ENCODE peak calls at places on chromosomes 7 and 10, in seven cellular contexts. V, J, T, D, Q, I and B are unnamed samples.
A peak's percentile ranks its signal among the peaks of the same experiment; 100 is the strongest.

GRCh38 chr7:21944616-21945373 is 904 bp downstream of the CDCA7L start:
- DNase-seq in V (peak; percentile 55), J (peak; percentile 74), T (peak; percentile 86), D (peak; percentile 85), Q (peak; percentile 14), I (no peak), B (peak; percentile 47)

GRCh38 chr10:111102381-111102973 is 25.6 kb downstream of the ADRA2A start:
- DNase-seq in V (no peak), J (peak; percentile 44), T (no peak), D (no peak), Q (peak; percentile 88), I (no peak), B (no peak)

GRCh38 chr10:69866688-69867461 is 65.2 kb downstream of the COL13A1 start:
- DNase-seq in V (no peak), J (peak; percentile 79), T (no peak), D (no peak), Q (no peak), I (no peak), B (no peak)

GRCh38 chr10:133438711-133439273 is 14.4 kb upstream of the SPRN start:
- DNase-seq in V (peak; percentile 14), J (peak; percentile 36), T (no peak), D (peak; percentile 12), Q (no peak), I (no peak), B (no peak)

GRCh38 chr10:16425449-16425848 is 11.4 kb upstream of the PTER start:
- DNase-seq in V (no peak), J (no peak), T (no peak), D (no peak), Q (no peak), I (no peak), B (no peak)

GRCh38 chr7:2956526-2957368 is 86.9 kb downstream of the CARD11 start:
- DNase-seq in V (no peak), J (peak; percentile 75), T (no peak), D (no peak), Q (no peak), I (no peak), B (no peak)

GRCh38 chr7:70266186-70266585 is 667.9 kb downstream of the AUTS2 start:
- DNase-seq in V (no peak), J (no peak), T (no peak), D (no peak), Q (no peak), I (no peak), B (no peak)

GRCh38 chr7:158645842-158646241 is 58.2 kb upstream of the PTPRN2 start:
- DNase-seq in V (no peak), J (no peak), T (no peak), D (no peak), Q (no peak), I (no peak), B (no peak)

GRCh38 chr10:117568226-117568625 is 25.7 kb downstream of the EMX2 start:
- DNase-seq in V (no peak), J (no peak), T (no peak), D (no peak), Q (no peak), I (no peak), B (no peak)

GRCh38 chr7:14973712-14974428 is 71.3 kb upstream of the DGKB start:
- DNase-seq in V (no peak), J (no peak), T (no peak), D (no peak), Q (no peak), I (no peak), B (no peak)

GRCh38 chr7:98077762-98078161 is 28.9 kb upstream of the LMTK2 start:
- DNase-seq in V (no peak), J (no peak), T (peak; percentile 1), D (no peak), Q (no peak), I (no peak), B (no peak)

GRCh38 chr10:28072573-28072972 is 73.7 kb upstream of the ODAD2 start:
- DNase-seq in V (no peak), J (no peak), T (no peak), D (no peak), Q (no peak), I (no peak), B (no peak)